ENCODE peak calls at places on chromosome 4, in four cellular contexts. One of them, this sample, is unnamed.

GRCh38 chr4:78331965-78332364 is 219.6 kb upstream of the ANXA3 start:
- DNase-seq in activated CD8-positive, alpha-beta T cell treated with anti-CD3 and anti-CD28 coated beads for 36 hours: no peak
- DNase-seq in transverse colon: no peak
- DNase-seq in mesothelial cell of epicardium: no peak
- DNase-seq in this sample: no peak

GRCh38 chr4:82124365-82124764 is 249.4 kb downstream of the HNRNPD start:
- DNase-seq in mesothelial cell of epicardium: no peak
- DNase-seq in activated CD8-positive, alpha-beta T cell treated with anti-CD3 and anti-CD28 coated beads for 36 hours: no peak
- DNase-seq in transverse colon: no peak
- DNase-seq in this sample: no peak

GRCh38 chr4:20251796-20252655 is at the start of gene SLIT2:
- DNase-seq in activated CD8-positive, alpha-beta T cell treated with anti-CD3 and anti-CD28 coated beads for 36 hours: peak
- DNase-seq in mesothelial cell of epicardium: peak
- DNase-seq in transverse colon: peak
- DNase-seq in this sample: peak

GRCh38 chr4:171203425-171203824 is 609.8 kb upstream of the GALNTL6 start:
- DNase-seq in mesothelial cell of epicardium: no peak
- DNase-seq in transverse colon: no peak
- DNase-seq in activated CD8-positive, alpha-beta T cell treated with anti-CD3 and anti-CD28 coated beads for 36 hours: no peak
- DNase-seq in this sample: no peak

GRCh38 chr4:3257691-3258482 is 8.9 kb downstream of the MSANTD1 start:
- DNase-seq in activated CD8-positive, alpha-beta T cell treated with anti-CD3 and anti-CD28 coated beads for 36 hours: no peak
- DNase-seq in transverse colon: peak
- DNase-seq in mesothelial cell of epicardium: no peak
- DNase-seq in this sample: no peak

GRCh38 chr4:126097155-126097554 is 782.4 kb downstream of the FAT4 start:
- DNase-seq in transverse colon: no peak
- DNase-seq in mesothelial cell of epicardium: no peak
- DNase-seq in activated CD8-positive, alpha-beta T cell treated with anti-CD3 and anti-CD28 coated beads for 36 hours: no peak
- DNase-seq in this sample: no peak

GRCh38 chr4:93203708-93204107 is 624.8 kb upstream of the ATOH1 start:
- DNase-seq in transverse colon: no peak
- DNase-seq in activated CD8-positive, alpha-beta T cell treated with anti-CD3 and anti-CD28 coated beads for 36 hours: no peak
- DNase-seq in mesothelial cell of epicardium: no peak
- DNase-seq in this sample: no peak

GRCh38 chr4:64250061-64250460 is 159.2 kb downstream of the TECRL start:
- DNase-seq in transverse colon: no peak
- DNase-seq in activated CD8-positive, alpha-beta T cell treated with anti-CD3 and anti-CD28 coated beads for 36 hours: no peak
- DNase-seq in mesothelial cell of epicardium: no peak
- DNase-seq in this sample: no peak

GRCh38 chr4:176400816-176401461 is 81.2 kb downstream of the SPCS3 start:
- DNase-seq in activated CD8-positive, alpha-beta T cell treated with anti-CD3 and anti-CD28 coated beads for 36 hours: no peak
- DNase-seq in transverse colon: no peak
- DNase-seq in mesothelial cell of epicardium: no peak
- DNase-seq in this sample: no peak

GRCh38 chr4:141458501-141458900 is 177.9 kb upstream of the IL15 start:
- DNase-seq in mesothelial cell of epicardium: no peak
- DNase-seq in activated CD8-positive, alpha-beta T cell treated with anti-CD3 and anti-CD28 coated beads for 36 hours: no peak
- DNase-seq in transverse colon: no peak
- DNase-seq in this sample: no peak

GRCh38 chr4:185464184-185464583 is 7.3 kb downstream of the CCDC110 start:
- DNase-seq in activated CD8-positive, alpha-beta T cell treated with anti-CD3 and anti-CD28 coated beads for 36 hours: no peak
- DNase-seq in mesothelial cell of epicardium: no peak
- DNase-seq in transverse colon: no peak
- DNase-seq in this sample: no peak
- TF ChIP-seq CTCF in activated CD8-positive, alpha-beta T cell treated with anti-CD3 and anti-CD28 coated beads for 36 hours: no peak
- TF ChIP-seq CTCF in mesothelial cell of epicardium: no peak
- TF ChIP-seq CTCF in transverse colon: no peak
- TF ChIP-seq CTCF in this sample: no peak

DNA sequence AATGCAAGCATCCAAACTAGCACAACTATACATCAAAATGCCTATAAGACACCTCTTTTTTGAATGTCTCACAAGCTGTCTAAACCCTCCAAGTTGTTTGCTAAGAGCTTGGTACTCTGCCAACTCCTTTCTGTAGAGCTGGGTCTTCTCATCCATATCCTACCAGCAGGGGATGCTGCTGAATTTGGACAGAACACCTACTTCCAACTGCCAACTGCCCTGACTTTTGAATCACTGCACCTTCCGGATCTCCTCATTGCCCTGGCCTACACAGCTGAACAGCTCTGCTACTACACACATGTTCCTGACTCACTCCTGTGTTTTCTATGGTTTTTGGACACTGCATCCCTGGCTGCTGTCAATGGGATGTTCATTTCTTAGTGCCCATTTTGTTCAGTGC is 18.7 kb downstream of the FAM184B start:
- DNase-seq in transverse colon: no peak
- DNase-seq in mesothelial cell of epicardium: no peak
- DNase-seq in activated CD8-positive, alpha-beta T cell treated with anti-CD3 and anti-CD28 coated beads for 36 hours: peak
- DNase-seq in this sample: no peak
- TF ChIP-seq CTCF in transverse colon: no peak
- TF ChIP-seq CTCF in mesothelial cell of epicardium: no peak
- TF ChIP-seq CTCF in activated CD8-positive, alpha-beta T cell treated with anti-CD3 and anti-CD28 coated beads for 36 hours: no peak
- TF ChIP-seq CTCF in this sample: peak

DNA sequence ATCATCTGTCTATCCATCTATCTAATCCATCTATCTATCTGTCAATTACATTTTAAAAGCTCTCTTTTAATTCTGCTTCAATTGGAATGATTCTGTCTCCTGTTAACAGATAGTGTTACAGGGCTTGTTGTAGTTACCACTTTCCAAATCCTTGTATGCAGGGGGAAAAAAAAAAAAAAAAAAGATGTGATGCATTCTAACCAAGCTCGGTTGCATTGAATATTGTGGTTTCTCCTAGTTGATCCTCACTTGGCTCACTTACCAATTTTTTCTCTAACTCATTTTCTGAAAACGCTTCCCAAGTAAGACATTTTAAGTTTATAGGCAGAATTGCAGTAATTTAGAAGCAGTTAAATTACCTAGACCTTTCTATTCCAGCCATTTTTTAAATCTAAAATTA is 327.8 kb upstream of the PITX2 start:
- DNase-seq in mesothelial cell of epicardium: no peak
- DNase-seq in transverse colon: no peak
- DNase-seq in activated CD8-positive, alpha-beta T cell treated with anti-CD3 and anti-CD28 coated beads for 36 hours: no peak
- DNase-seq in this sample: no peak
- TF ChIP-seq CTCF in mesothelial cell of epicardium: no peak
- TF ChIP-seq CTCF in transverse colon: no peak
- TF ChIP-seq CTCF in activated CD8-positive, alpha-beta T cell treated with anti-CD3 and anti-CD28 coated beads for 36 hours: no peak
- TF ChIP-seq CTCF in this sample: no peak

GRCh38 chr4:59060895-59061294 is 1950.7 kb upstream of the IGFBP7 start:
- DNase-seq in mesothelial cell of epicardium: no peak
- DNase-seq in transverse colon: no peak
- DNase-seq in activated CD8-positive, alpha-beta T cell treated with anti-CD3 and anti-CD28 coated beads for 36 hours: no peak
- DNase-seq in this sample: no peak
- TF ChIP-seq CTCF in mesothelial cell of epicardium: no peak
- TF ChIP-seq CTCF in transverse colon: no peak
- TF ChIP-seq CTCF in activated CD8-positive, alpha-beta T cell treated with anti-CD3 and anti-CD28 coated beads for 36 hours: no peak
- TF ChIP-seq CTCF in this sample: no peak

GRCh38 chr4:8553216-8553615 is 27.0 kb upstream of the GPR78 start:
- DNase-seq in transverse colon: no peak
- DNase-seq in activated CD8-positive, alpha-beta T cell treated with anti-CD3 and anti-CD28 coated beads for 36 hours: no peak
- DNase-seq in mesothelial cell of epicardium: no peak
- DNase-seq in this sample: no peak

GRCh38 chr4:8556341-8557150 is 23.6 kb upstream of the GPR78 start:
- DNase-seq in activated CD8-positive, alpha-beta T cell treated with anti-CD3 and anti-CD28 coated beads for 36 hours: no peak
- DNase-seq in mesothelial cell of epicardium: no peak
- DNase-seq in transverse colon: no peak
- DNase-seq in this sample: no peak

GRCh38 chr4:8555716-8556115 is 24.5 kb upstream of the GPR78 start:
- DNase-seq in mesothelial cell of epicardium: no peak
- DNase-seq in activated CD8-positive, alpha-beta T cell treated with anti-CD3 and anti-CD28 coated beads for 36 hours: no peak
- DNase-seq in transverse colon: no peak
- DNase-seq in this sample: no peak

GRCh38 chr4:8553958-8554357 is 26.2 kb upstream of the GPR78 start:
- DNase-seq in activated CD8-positive, alpha-beta T cell treated with anti-CD3 and anti-CD28 coated beads for 36 hours: no peak
- DNase-seq in transverse colon: no peak
- DNase-seq in mesothelial cell of epicardium: no peak
- DNase-seq in this sample: no peak

DNA sequence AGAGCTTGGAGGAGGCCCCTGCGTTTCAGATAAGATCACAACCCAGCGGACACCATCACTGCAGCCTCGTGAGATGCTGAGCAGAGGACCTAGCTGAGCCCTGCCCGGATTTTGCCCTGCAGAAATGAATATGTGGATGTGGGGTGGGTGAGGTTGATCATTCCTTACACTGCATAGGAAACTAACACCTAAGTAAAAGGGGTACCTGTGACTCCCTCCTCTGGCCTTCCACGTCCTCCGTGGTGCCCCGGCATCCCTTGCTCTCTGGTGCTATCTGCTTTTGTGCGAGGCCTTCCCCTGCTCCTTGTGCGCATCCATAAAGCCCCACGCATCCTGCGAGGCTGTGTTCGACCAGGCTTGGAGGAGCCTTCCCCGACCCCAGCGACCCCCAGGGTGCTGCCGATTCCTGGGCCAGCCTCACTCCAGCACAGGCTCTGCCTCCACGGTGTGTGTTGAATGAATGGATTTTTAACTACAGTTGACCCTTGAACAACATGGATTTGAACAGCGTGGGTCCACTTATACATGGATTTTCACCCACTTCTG is 25.6 kb upstream of the GPR78 start:
- DNase-seq in mesothelial cell of epicardium: no peak
- DNase-seq in activated CD8-positive, alpha-beta T cell treated with anti-CD3 and anti-CD28 coated beads for 36 hours: no peak
- DNase-seq in transverse colon: no peak
- DNase-seq in this sample: no peak
- TF ChIP-seq CTCF in mesothelial cell of epicardium: no peak
- TF ChIP-seq CTCF in activated CD8-positive, alpha-beta T cell treated with anti-CD3 and anti-CD28 coated beads for 36 hours: no peak
- TF ChIP-seq CTCF in transverse colon: no peak
- TF ChIP-seq CTCF in this sample: no peak

DNA sequence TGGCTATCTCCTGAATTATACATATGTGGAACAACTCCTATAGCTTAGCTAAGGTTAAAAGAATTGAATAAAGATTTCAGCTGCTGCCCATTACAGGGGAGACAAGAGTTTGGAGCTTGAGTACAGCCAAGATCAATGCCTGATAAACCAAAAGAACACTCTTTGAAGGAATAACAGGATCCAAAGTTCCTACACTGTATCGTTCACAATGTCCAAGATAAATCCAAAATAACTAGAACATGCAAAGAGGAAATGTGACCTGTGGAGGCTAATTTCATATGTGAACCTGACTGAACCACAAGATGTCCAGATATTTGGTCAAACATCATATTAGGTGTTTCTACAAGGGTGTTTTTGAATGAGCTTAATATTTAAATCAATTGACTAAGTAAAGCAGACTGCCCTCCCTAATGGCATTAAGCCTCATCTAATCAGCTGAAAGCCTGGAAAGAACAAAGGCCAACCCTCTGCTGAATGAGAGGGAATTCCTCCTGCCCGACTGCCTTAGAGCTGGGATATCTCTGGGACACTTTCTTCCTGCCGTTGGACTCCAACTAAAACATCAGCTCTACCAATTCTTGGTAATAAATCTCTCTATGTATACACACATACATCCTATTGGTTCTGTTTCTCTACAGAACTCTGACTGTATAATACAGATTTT is 19.2 kb downstream of the RFC1 start:
- DNase-seq in mesothelial cell of epicardium: no peak
- DNase-seq in transverse colon: no peak
- DNase-seq in activated CD8-positive, alpha-beta T cell treated with anti-CD3 and anti-CD28 coated beads for 36 hours: no peak
- DNase-seq in this sample: no peak
- TF ChIP-seq CTCF in mesothelial cell of epicardium: no peak
- TF ChIP-seq CTCF in transverse colon: no peak
- TF ChIP-seq CTCF in activated CD8-positive, alpha-beta T cell treated with anti-CD3 and anti-CD28 coated beads for 36 hours: no peak
- TF ChIP-seq CTCF in this sample: no peak

GRCh38 chr4:127965062-127965802 is at the start of the genes ABHD18 and MFSD8:
- DNase-seq in activated CD8-positive, alpha-beta T cell treated with anti-CD3 and anti-CD28 coated beads for 36 hours: peak
- DNase-seq in mesothelial cell of epicardium: peak
- DNase-seq in transverse colon: peak
- DNase-seq in this sample: peak
- TF ChIP-seq CTCF in activated CD8-positive, alpha-beta T cell treated with anti-CD3 and anti-CD28 coated beads for 36 hours: no peak
- TF ChIP-seq CTCF in mesothelial cell of epicardium: peak
- TF ChIP-seq CTCF in transverse colon: peak
- TF ChIP-seq CTCF in this sample: peak

This sample was measured in D721Med.